ENCODE peak calls at places on chromosome 3, in nine cellular contexts. T is fibroblast of pulmonary artery; F is NCI-H1092; G is CD8-positive, alpha-beta memory T cell; C is iris pigment epithelial cell; J is T-cell; Y is neuronal stem cell; A is ELF-1; K is sciatic nerve. E is an unnamed sample.

GRCh38 chr3:71026634-71027578 is 556.6 kb downstream of the FOXP1 start:
- DNase-seq in A (no peak), J (no peak), F (no peak), G (no peak), T (no peak), Y (no peak), C (no peak), K (no peak), E (no peak)

GRCh38 chr3:73813978-73814292 is 189.2 kb upstream of the PDZRN3 start:
- DNase-seq in A (no peak), Y (no peak), G (no peak), K (no peak), F (no peak), C (no peak), T (no peak), J (no peak), E (no peak)

GRCh38 chr3:193096076-193096475 is 144.9 kb upstream of the PLAAT1 start:
- DNase-seq in T (no peak), A (peak), K (no peak), Y (no peak), F (no peak), J (no peak), G (no peak), C (no peak), E (no peak)

GRCh38 chr3:169264711-169265110 is 398.8 kb downstream of the MECOM start:
- DNase-seq in F (peak), A (no peak), G (no peak), T (peak), Y (no peak), C (peak), K (no peak), J (no peak), E (peak)

GRCh38 chr3:153161714-153162512 is at the start of gene RAP2B:
- DNase-seq in T (peak), J (peak), F (peak), A (peak), Y (peak), G (peak), C (peak), K (peak), E (peak)

GRCh38 chr3:54967586-54968244 is 39.9 kb upstream of the LRTM1 start:
- DNase-seq in C (peak), J (no peak), T (peak), A (no peak), G (no peak), Y (no peak), K (no peak), F (no peak), E (no peak)

GRCh38 chr3:135896613-135897012 is 68.9 kb upstream of the PPP2R3A start:
- DNase-seq in F (no peak), C (no peak), J (no peak), T (no peak), Y (no peak), K (no peak), A (peak), G (no peak), E (no peak)

GRCh38 chr3:126056681-126057546 is 27.0 kb downstream of the SLC41A3 start:
- DNase-seq in G (no peak), K (no peak), T (peak), A (peak), Y (no peak), J (no peak), F (no peak), C (no peak), E (peak)

GRCh38 chr3:44469914-44470313 is 7.6 kb downstream of the ZNF445 start:
- DNase-seq in C (no peak), J (no peak), A (no peak), T (no peak), F (no peak), K (no peak), Y (no peak), G (no peak), E (no peak)

GRCh38 chr3:128367726-128368125 is 99.0 kb downstream of the DNAJB8 start:
- DNase-seq in Y (no peak), C (no peak), J (no peak), A (peak), T (no peak), G (no peak), K (no peak), F (no peak), E (no peak)

GRCh38 chr3:49133226-49133951 is 539 bp upstream of the LAMB2 start:
- DNase-seq in F (peak), G (no peak), C (peak), T (peak), J (no peak), K (peak), Y (peak), A (peak), E (peak)

GRCh38 chr3:125168711-125169410 is 43.7 kb downstream of the SLC12A8 start:
- DNase-seq in Y (no peak), J (no peak), C (no peak), F (no peak), G (no peak), T (no peak), A (no peak), K (no peak), E (no peak)

GRCh38 chr3:29554584-29554983 is 273.7 kb downstream of the RBMS3 start:
- DNase-seq in C (no peak), G (no peak), T (no peak), F (no peak), Y (no peak), A (no peak), J (no peak), K (no peak), E (no peak)

GRCh38 chr3:48565591-48566400 is 2.2 kb upstream of the UCN2 start:
- DNase-seq in Y (no peak), F (no peak), G (no peak), K (no peak), T (peak), J (no peak), A (no peak), C (peak), E (no peak)

GRCh38 chr3:115388166-115388565 is 235.1 kb upstream of the GAP43 start:
- DNase-seq in Y (no peak), G (no peak), T (peak), K (no peak), A (no peak), F (no peak), C (no peak), J (no peak), E (no peak)

GRCh38 chr3:98027084-98027445 is 8.1 kb downstream of the GABRR3 start:
- DNase-seq in J (no peak), Y (no peak), F (peak), A (no peak), T (peak), K (no peak), G (no peak), C (peak), E (no peak)

GRCh38 chr3:23811919-23812318 is 6.2 kb downstream of the UBE2E1 start:
- DNase-seq in C (no peak), J (no peak), A (no peak), K (no peak), Y (no peak), T (no peak), G (no peak), F (no peak), E (no peak)

GRCh38 chr3:172546628-172547214 is 23.5 kb upstream of the TNFSF10 start:
- DNase-seq in T (no peak), Y (no peak), A (no peak), F (no peak), C (no peak), G (no peak), K (no peak), J (no peak), E (no peak)

GRCh38 chr3:136787226-136787793 is 31.6 kb upstream of the SLC35G2 start:
- DNase-seq in J (peak), F (no peak), A (no peak), T (peak), G (peak), K (no peak), C (peak), Y (no peak), E (no peak)

GRCh38 chr3:52819936-52820335 is 10.5 kb downstream of the ITIH4 start:
- DNase-seq in T (no peak), G (no peak), C (no peak), K (no peak), J (no peak), A (peak), F (no peak), Y (no peak), E (no peak)